ENCODE peak calls at places on chromosomes 2 and 18, in seven cellular contexts. X is IMR-90, F is neuronal stem cell, V is mesendoderm, E is H1, A is trophoblast cell, Q is mesenchymal stem cell. P is an unnamed sample.

GRCh38 chr2:239161711-239162140 is 239.1 kb downstream of the HDAC4 start:
- DNase-seq in X (no peak), E (no peak), Q (no peak), V (no peak), A (no peak), F (no peak), P (no peak)

GRCh38 chr2:39160982-39161381 is 40.1 kb upstream of the SOS1 start:
- DNase-seq in F (no peak), Q (no peak), X (peak), V (no peak), A (no peak), E (no peak), P (no peak)

GRCh38 chr18:11323359-11323819 is 174.0 kb upstream of the PIEZO2 start:
- DNase-seq in F (no peak), E (no peak), A (peak), X (peak), V (peak), Q (peak), P (no peak)

GRCh38 chr2:172806426-172807008 is 70.9 kb downstream of the RAPGEF4 start:
- DNase-seq in A (peak), Q (peak), F (peak), E (no peak), V (peak), X (peak), P (no peak)

GRCh38 chr2:130853391-130853790 is 16.7 kb downstream of the ARHGEF4 start:
- DNase-seq in Q (no peak), E (no peak), F (no peak), A (no peak), V (no peak), X (no peak), P (no peak)

GRCh38 chr2:188519133-188519532 is 227.5 kb downstream of the GULP1 start:
- DNase-seq in V (no peak), A (no peak), F (no peak), Q (no peak), X (peak), E (no peak), P (no peak)

GRCh38 chr2:241161646-241162281 is 11.5 kb downstream of the PPP1R7 start:
- DNase-seq in Q (peak), A (no peak), E (no peak), V (no peak), X (peak), F (no peak), P (no peak)

GRCh38 chr2:163667064-163667887 is 68.5 kb downstream of the FIGN start:
- DNase-seq in F (no peak), X (peak), Q (peak), V (no peak), A (no peak), E (no peak), P (no peak)

GRCh38 chr2:240685771-240686371 is 3.2 kb upstream of the AQP12B start:
- DNase-seq in F (no peak), Q (no peak), A (peak), V (peak), X (no peak), E (peak), P (peak)

GRCh38 chr2:230124235-230124634 is 55.5 kb upstream of the SLC16A14 start:
- DNase-seq in V (no peak), Q (no peak), A (no peak), E (no peak), X (no peak), F (no peak), P (no peak)

GRCh38 chr2:66306488-66306887 is 128.4 kb upstream of the MEIS1 start:
- DNase-seq in A (no peak), Q (no peak), F (no peak), X (no peak), E (no peak), V (peak), P (no peak)

GRCh38 chr2:12027136-12027535 is 280.7 kb downstream of the LPIN1 start:
- DNase-seq in V (no peak), A (no peak), E (no peak), F (no peak), X (no peak), Q (no peak), P (no peak)

GRCh38 chr2:174259981-174260380 is 11.6 kb upstream of the OLA1 start:
- DNase-seq in F (no peak), X (peak), E (no peak), Q (peak), A (no peak), V (no peak), P (no peak)

GRCh38 chr2:156708051-156708450 is 271.9 kb downstream of the GPD2 start:
- DNase-seq in F (no peak), E (no peak), Q (no peak), X (no peak), A (no peak), V (no peak), P (no peak)

GRCh38 chr18:2420367-2420766 is 150.9 kb downstream of the METTL4 start:
- DNase-seq in A (no peak), V (no peak), E (no peak), X (no peak), F (no peak), Q (no peak), P (no peak)

GRCh38 chr18:21831413-21831831 is 90.8 kb downstream of the MIB1 start:
- DNase-seq in E (no peak), V (peak), A (no peak), F (no peak), Q (peak), X (peak), P (no peak)

GRCh38 chr2:112644933-112645395 is 775 bp upstream of the SLC20A1 start:
- DNase-seq in E (no peak), V (no peak), F (peak), Q (no peak), X (peak), A (no peak), P (no peak)

GRCh38 chr2:127525692-127526141 is 572 bp downstream of the IWS1 start:
- DNase-seq in A (peak), V (peak), X (peak), F (no peak), Q (peak), E (no peak), P (no peak)

GRCh38 chr2:6184532-6185302 is 492.5 kb downstream of the SOX11 start:
- DNase-seq in F (peak), A (no peak), V (no peak), E (no peak), Q (peak), X (peak), P (no peak)

GRCh38 chr2:108917078-108917440 is 72.0 kb downstream of the EDAR start:
- DNase-seq in A (no peak), Q (no peak), V (no peak), F (no peak), E (no peak), X (peak), P (peak)

GRCh38 chr2:234483568-234484251 is 13.2 kb downstream of the ARL4C start:
- DNase-seq in Q (peak), A (no peak), E (no peak), V (peak), F (no peak), X (no peak), P (peak)

GRCh38 chr2:72138011-72138881 is 9.4 kb downstream of the CYP26B1 start:
- DNase-seq in V (no peak), F (no peak), A (no peak), Q (no peak), E (no peak), X (no peak), P (peak)

GRCh38 chr2:126703311-126703710 is 47.4 kb downstream of the GYPC start:
- DNase-seq in V (no peak), Q (no peak), F (no peak), E (peak), X (no peak), A (no peak), P (no peak)

GRCh38 chr2:170554278-170554955 is 160.7 kb upstream of the SP5 start:
- DNase-seq in E (no peak), Q (no peak), X (no peak), F (no peak), V (no peak), A (no peak), P (no peak)

GRCh38 chr2:99974275-99974674 is 168.1 kb downstream of the AFF3 start:
- DNase-seq in E (no peak), Q (peak), A (peak), F (peak), V (peak), X (peak), P (no peak)

GRCh38 chr2:86347401-86347800 is 10.0 kb upstream of the REEP1 start:
- DNase-seq in X (no peak), F (no peak), E (no peak), A (no peak), V (no peak), Q (no peak), P (no peak)

GRCh38 chr2:14256890-14257289 is 375.6 kb upstream of the LRATD1 start:
- DNase-seq in A (no peak), V (peak), E (no peak), F (no peak), X (no peak), Q (peak), P (no peak)

GRCh38 chr18:48548921-48549320 is 10.1 kb downstream of the CTIF start:
- DNase-seq in F (no peak), V (no peak), Q (no peak), X (no peak), A (peak), E (no peak), P (no peak)

GRCh38 chr2:41695714-41696113 is 352.1 kb upstream of the PKDCC start:
- DNase-seq in X (no peak), Q (no peak), E (no peak), A (no peak), F (no peak), V (no peak), P (no peak)

GRCh38 chr2:62467100-62467474 is 38.9 kb downstream of the TMEM17 start:
- DNase-seq in F (no peak), E (no peak), A (no peak), V (no peak), X (no peak), Q (no peak), P (no peak)

GRCh38 chr2:224398289-224398688 is 3.6 kb downstream of the FAM124B start:
- DNase-seq in V (no peak), Q (no peak), A (no peak), X (no peak), F (no peak), E (no peak), P (no peak)

GRCh38 chr2:224869601-224870000 is 153.4 kb upstream of the CCDC195 start:
- DNase-seq in X (peak), Q (peak), F (no peak), V (no peak), A (no peak), E (no peak), P (no peak)

GRCh38 chr2:126378176-126378575 is 277.8 kb upstream of the GYPC start:
- DNase-seq in E (no peak), X (no peak), Q (no peak), V (no peak), F (no peak), A (no peak), P (no peak)

GRCh38 chr18:13233746-13234527 is 15.4 kb downstream of the LDLRAD4 start:
- DNase-seq in Q (no peak), E (peak), A (no peak), F (no peak), X (no peak), V (no peak), P (no peak)

GRCh38 chr18:74040459-74041332 is 106.9 kb downstream of the FBXO15 start:
- DNase-seq in F (peak), E (peak), V (peak), A (peak), Q (peak), X (peak), P (peak)

GRCh38 chr2:8553643-8554042 is 128.2 kb upstream of the ID2 start:
- DNase-seq in Q (no peak), E (no peak), V (no peak), X (no peak), F (no peak), A (no peak), P (no peak)

GRCh38 chr2:144507441-144508161 is 12.3 kb downstream of the ZEB2 start:
- DNase-seq in Q (no peak), E (no peak), F (no peak), X (no peak), A (no peak), V (no peak), P (no peak)

GRCh38 chr2:85106489-85107180 is 26.6 kb upstream of the TCF7L1 start:
- DNase-seq in E (no peak), A (peak), F (no peak), X (peak), V (no peak), Q (peak), P (no peak)

GRCh38 chr2:233100192-233100998 is 40.3 kb downstream of the INPP5D start:
- DNase-seq in Q (no peak), A (no peak), F (no peak), V (peak), X (no peak), E (no peak), P (no peak)

GRCh38 chr2:86028763-86029381 is 76.8 kb downstream of the POLR1A start:
- DNase-seq in F (no peak), Q (peak), E (no peak), A (no peak), X (no peak), V (no peak), P (no peak)

GRCh38 chr2:10157293-10157692 is 34.8 kb downstream of the RRM2 start:
- DNase-seq in Q (no peak), V (no peak), A (no peak), E (no peak), F (no peak), X (no peak), P (no peak)
- H4K8ac ChIP-seq in Q (no peak), V (no peak), A (no peak), E (no peak), F (no peak), X (no peak), P (no peak)

GRCh38 chr18:78494204-78494603 is 485.4 kb upstream of the SALL3 start:
- DNase-seq in A (no peak), E (no peak), V (peak), X (no peak), Q (no peak), F (no peak), P (no peak)

GRCh38 chr18:78492064-78492812 is 487.4 kb upstream of the SALL3 start:
- DNase-seq in A (no peak), Q (no peak), V (peak), E (no peak), F (no peak), X (no peak), P (no peak)

GRCh38 chr18:78495550-78495949 is 484.1 kb upstream of the SALL3 start:
- DNase-seq in V (no peak), A (no peak), F (no peak), Q (no peak), E (no peak), X (no peak), P (no peak)

GRCh38 chr18:78494686-78495085 is 484.9 kb upstream of the SALL3 start:
- DNase-seq in F (no peak), Q (no peak), V (no peak), A (no peak), E (no peak), X (no peak), P (no peak)

GRCh38 chr18:78492813-78493371 is 486.7 kb upstream of the SALL3 start:
- DNase-seq in X (no peak), E (no peak), V (no peak), F (no peak), Q (no peak), A (no peak), P (no peak)
- H3K27ac ChIP-seq in X (no peak), E (no peak), V (no peak), F (no peak), Q (no peak), A (no peak), P (no peak)

GRCh38 chr2:17233157-17233556 is 285.1 kb downstream of the RAD51AP2 start:
- DNase-seq in X (no peak), Q (no peak), E (no peak), F (no peak), A (no peak), V (no peak), P (no peak)
- H2BK5ac ChIP-seq in X (no peak), Q (no peak), E (no peak), F (no peak), A (no peak), V (no peak), P (no peak)

GRCh38 chr2:213104089-213104902 is 47.1 kb downstream of the IKZF2 start:
- DNase-seq in Q (no peak), X (peak), V (peak), A (no peak), F (no peak), E (no peak), P (no peak)

GRCh38 chr2:213104903-213105202 is 46.6 kb downstream of the IKZF2 start:
- DNase-seq in X (no peak), V (no peak), F (no peak), Q (no peak), E (no peak), A (no peak), P (no peak)

GRCh38 chr2:213105212-213105611 is 46.2 kb downstream of the IKZF2 start:
- DNase-seq in X (no peak), Q (no peak), F (no peak), V (no peak), E (no peak), A (peak), P (no peak)

GRCh38 chr2:213107728-213108127 is 43.7 kb downstream of the IKZF2 start:
- DNase-seq in X (no peak), F (no peak), V (no peak), Q (no peak), A (no peak), E (no peak), P (no peak)

DNA sequence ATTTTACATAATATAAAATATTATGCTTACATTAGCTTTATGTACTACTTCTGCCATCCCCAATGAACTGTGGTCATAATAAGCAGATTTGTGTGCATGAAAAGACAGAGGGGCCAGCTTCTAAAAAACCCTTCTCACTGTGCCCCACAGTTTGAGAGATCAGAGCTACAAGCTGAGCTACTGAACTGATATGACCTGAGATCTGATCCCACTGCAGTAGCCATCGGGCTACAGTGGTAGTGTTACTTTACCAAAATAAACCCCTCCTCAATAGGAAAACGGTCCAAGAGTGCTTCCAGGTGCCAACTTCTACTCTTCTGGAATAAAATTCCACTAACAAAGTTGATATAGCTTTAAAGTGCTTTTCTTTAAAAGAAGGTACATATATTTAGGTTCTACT is 43.1 kb downstream of the IKZF2 start:
- DNase-seq in A (no peak), X (no peak), E (no peak), V (no peak), F (no peak), Q (no peak), P (no peak)
- H4K8ac ChIP-seq in A (no peak), X (no peak), E (no peak), V (no peak), F (no peak), Q (no peak), P (no peak)